ENCODE peak calls at places on chromosomes 12 and 14, in five cellular contexts. J, Z, N, U and D are unnamed samples.

GRCh38 chr12:49806877-49807276 is 21.3 kb downstream of the NCKAP5L start:
- DNase-seq in J (no peak), Z (no peak), N (no peak), U (no peak), D (no peak)

GRCh38 chr12:77062846-77063461 is 2.4 kb downstream of the E2F7 start:
- DNase-seq in J (no peak), Z (no peak), N (no peak), U (no peak), D (no peak)

GRCh38 chr12:78224154-78224553 is 393.5 kb downstream of the NAV3 start:
- DNase-seq in J (no peak), Z (no peak), N (no peak), U (no peak), D (no peak)

GRCh38 chr14:33839193-33840076 is 111.4 kb downstream of the EGLN3 start:
- DNase-seq in J (peak; percentile 23), Z (peak; percentile 67), N (peak; percentile 56), U (no peak), D (peak; percentile 81)

GRCh38 chr14:64563696-64564095 is 13.9 kb downstream of the PPP1R36 start:
- DNase-seq in J (no peak), Z (no peak), N (no peak), U (no peak), D (no peak)

GRCh38 chr14:68633131-68633991 is 159.5 kb downstream of the ZFP36L1 start:
- DNase-seq in J (no peak), Z (no peak), N (peak; percentile 74), U (peak; percentile 69), D (no peak)

GRCh38 chr14:50763386-50764007 is 67.5 kb downstream of the NIN start:
- DNase-seq in J (no peak), Z (no peak), N (no peak), U (no peak), D (no peak)

GRCh38 chr12:62215506-62215905 is 44.7 kb upstream of the USP15 start:
- DNase-seq in J (no peak), Z (no peak), N (no peak), U (no peak), D (peak; percentile 37)

GRCh38 chr14:100605706-100606686 is 18.8 kb upstream of the BEGAIN start:
- DNase-seq in J (no peak), Z (no peak), N (no peak), U (no peak), D (peak; percentile 43)

GRCh38 chr12:49557917-49558215 is 10.1 kb downstream of the MCRS1 start:
- DNase-seq in J (no peak), Z (no peak), N (no peak), U (no peak), D (no peak)

GRCh38 chr12:26648584-26648983 is 184.4 kb downstream of the ITPR2 start:
- DNase-seq in J (no peak), Z (no peak), N (no peak), U (no peak), D (peak; percentile 23)

GRCh38 chr14:37585101-37585479 is 10.0 kb downstream of the FOXA1 start:
- DNase-seq in J (no peak), Z (no peak), N (no peak), U (no peak), D (no peak)